ENCODE peak calls at places on chromosomes 2 and 18, in eight cellular contexts. G is mesothelial cell of epicardium, A is A549, P is MCF 10A, K is fibroblast of lung, M is PC-9, O is lower lobe of right lung, H is ovary. Q is an unnamed sample.

GRCh38 chr2:27212626-27213471 is 781 bp upstream of the SLC5A6 start:
- DNase-seq in P (no peak), K (peak; percentile 74), O (no peak), G (no peak), A (peak; percentile 19), M (no peak), H (no peak), Q (no peak)

GRCh38 chr18:54737986-54738385 is 90.3 kb upstream of the RAB27B start:
- DNase-seq in K (peak; percentile 47), M (peak; percentile 65), A (peak; percentile 58), G (no peak), P (peak; percentile 76), H (no peak), O (no peak), Q (no peak)

GRCh38 chr18:32010124-32010745 is 8.4 kb upstream of the RNF125 start:
- DNase-seq in A (no peak), G (no peak), H (no peak), P (no peak), K (no peak), M (no peak), O (no peak), Q (no peak)

GRCh38 chr2:38315707-38316333 is 61.3 kb downstream of the ATL2 start:
- DNase-seq in A (peak; percentile 64), P (peak; percentile 63), M (peak; percentile 55), K (peak; percentile 66), O (no peak), G (no peak), H (no peak), Q (no peak)

GRCh38 chr2:36528761-36529392 is 69.1 kb downstream of the FEZ2 start:
- DNase-seq in H (no peak), M (no peak), G (no peak), P (no peak), A (no peak), O (no peak), K (no peak), Q (no peak)

GRCh38 chr2:219116776-219117646 is 43.6 kb downstream of the NHEJ1 start:
- DNase-seq in P (no peak), A (no peak), H (no peak), G (no peak), O (no peak), M (no peak), K (no peak), Q (no peak)

GRCh38 chr2:201696151-201696659 is 2.2 kb downstream of the MPP4 start:
- DNase-seq in P (peak; percentile 48), O (no peak), G (no peak), M (no peak), K (peak; percentile 80), A (no peak), H (no peak), Q (peak; percentile 53)

GRCh38 chr2:206984206-206984605 is 44.9 kb downstream of the CPO start:
- DNase-seq in O (no peak), P (peak; percentile 56), M (peak; percentile 49), H (no peak), A (no peak), K (peak; percentile 87), G (no peak), Q (no peak)

GRCh38 chr2:20534913-20535801 is 88.3 kb downstream of the RHOB start:
- DNase-seq in M (no peak), A (peak; percentile 20), H (no peak), K (no peak), G (no peak), P (no peak), O (no peak), Q (no peak)

GRCh38 chr2:235494716-235495372 is 1.0 kb downstream of the AGAP1 start:
- DNase-seq in K (peak; percentile 40), A (peak; percentile 50), O (peak; percentile 64), M (peak; percentile 46), H (peak; percentile 65), P (peak; percentile 40), G (peak; percentile 52), Q (no peak)

GRCh38 chr2:119289642-119290041 is 66.0 kb downstream of the STEAP3 start:
- DNase-seq in O (no peak), K (no peak), M (no peak), A (no peak), G (no peak), P (no peak), H (no peak), Q (no peak)

GRCh38 chr2:119289093-119289492 is 65.5 kb downstream of the STEAP3 start:
- DNase-seq in O (no peak), K (peak; percentile 68), A (no peak), H (no peak), M (no peak), P (no peak), G (no peak), Q (no peak)

GRCh38 chr2:119292226-119292625 is 68.6 kb downstream of the STEAP3 start:
- DNase-seq in G (no peak), K (peak; percentile 47), H (no peak), A (no peak), P (no peak), M (no peak), O (no peak), Q (no peak)

GRCh38 chr2:119291588-119292167 is 68.0 kb downstream of the STEAP3 start:
- DNase-seq in K (no peak), H (no peak), P (no peak), O (no peak), A (no peak), M (no peak), G (no peak), Q (no peak)

DNA sequence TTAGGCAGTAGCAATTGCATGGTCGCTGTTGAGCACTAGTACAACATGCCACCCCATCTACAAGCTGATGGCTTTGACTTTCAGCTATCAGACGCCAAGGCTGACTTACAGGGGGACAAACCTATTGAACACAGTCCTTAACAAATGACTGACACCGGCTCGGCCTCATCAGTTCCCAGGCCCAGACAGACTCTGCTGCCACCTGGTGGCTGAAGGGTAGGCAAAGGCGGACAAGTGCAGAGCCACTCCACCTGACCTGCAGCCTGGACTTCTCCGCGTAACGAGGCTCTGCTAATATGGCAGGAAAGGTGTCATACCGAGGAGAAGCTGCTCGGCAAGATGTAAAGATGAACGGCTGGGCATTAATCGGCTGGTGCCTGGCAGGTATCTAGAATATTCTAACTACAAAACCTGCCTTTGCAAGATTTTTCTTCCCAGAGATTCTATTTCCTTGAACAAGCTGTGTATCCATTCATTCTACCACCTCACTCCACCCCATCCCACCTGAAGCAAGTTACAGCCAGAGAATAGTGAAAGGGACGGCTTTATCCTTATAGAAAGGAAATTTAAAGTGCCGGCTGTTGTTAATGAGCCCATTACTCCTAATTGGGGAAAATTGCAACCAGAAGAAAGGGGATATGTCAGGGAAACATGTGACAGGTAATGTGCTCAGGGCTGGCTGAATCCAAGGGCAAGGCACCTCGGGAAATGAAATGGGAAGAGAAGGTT is 67.4 kb downstream of the STEAP3 start:
- DNase-seq in G (peak; percentile 86), A (peak; percentile 73), P (peak; percentile 74), M (peak; percentile 70), H (peak; percentile 78), O (peak; percentile 84), K (peak; percentile 17), Q (no peak)
- TF ChIP-seq CTCF in G (peak; percentile 89), A (peak; percentile 83), P (peak; percentile 64), M (peak; percentile 99), H (peak; percentile 44), O (peak; percentile 84), K (peak; percentile 83), Q (peak; percentile 88)

DNA sequence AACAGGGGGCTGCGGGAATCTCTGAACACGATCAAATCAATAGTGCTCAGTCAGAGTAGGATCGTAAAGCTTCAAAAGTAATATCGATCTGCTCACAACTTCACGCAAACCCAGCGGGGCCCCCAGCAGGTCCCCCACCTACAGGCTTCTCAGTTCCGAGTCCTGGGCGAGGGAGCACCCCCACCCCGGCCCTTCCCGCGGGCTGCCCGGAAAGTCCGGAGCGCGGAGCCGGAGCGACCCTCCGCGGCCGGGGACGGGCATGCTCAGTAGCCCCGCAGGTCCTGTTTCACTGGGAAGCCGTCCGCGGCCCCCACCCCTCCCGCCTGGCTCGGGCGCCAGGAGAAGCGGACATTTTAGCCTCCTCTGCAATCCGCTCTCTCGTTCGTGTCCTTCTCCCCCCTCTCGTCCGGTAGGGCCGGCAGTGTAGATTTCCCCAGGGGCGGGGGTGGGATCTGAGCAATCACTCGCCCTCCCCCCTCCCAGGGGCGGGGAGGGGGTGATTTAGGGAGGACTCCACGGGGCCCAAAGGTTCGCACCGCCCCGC is 3.3 kb upstream of the SPRED2 start:
- DNase-seq in A (peak; percentile 87), H (peak; percentile 94), O (peak; percentile 89), P (peak; percentile 79), G (peak; percentile 91), K (peak; percentile 90), M (peak; percentile 68), Q (no peak)
- TF ChIP-seq CTCF in A (no peak), H (no peak), O (no peak), P (no peak), G (no peak), K (no peak), M (peak; percentile 18), Q (no peak)

GRCh38 chr2:17196380-17196779 is 321.9 kb downstream of the RAD51AP2 start:
- DNase-seq in M (no peak), H (no peak), K (no peak), A (no peak), G (no peak), P (no peak), O (no peak), Q (no peak)
- TF ChIP-seq CTCF in M (no peak), H (no peak), K (no peak), A (no peak), G (no peak), P (no peak), O (no peak), Q (no peak)

DNA sequence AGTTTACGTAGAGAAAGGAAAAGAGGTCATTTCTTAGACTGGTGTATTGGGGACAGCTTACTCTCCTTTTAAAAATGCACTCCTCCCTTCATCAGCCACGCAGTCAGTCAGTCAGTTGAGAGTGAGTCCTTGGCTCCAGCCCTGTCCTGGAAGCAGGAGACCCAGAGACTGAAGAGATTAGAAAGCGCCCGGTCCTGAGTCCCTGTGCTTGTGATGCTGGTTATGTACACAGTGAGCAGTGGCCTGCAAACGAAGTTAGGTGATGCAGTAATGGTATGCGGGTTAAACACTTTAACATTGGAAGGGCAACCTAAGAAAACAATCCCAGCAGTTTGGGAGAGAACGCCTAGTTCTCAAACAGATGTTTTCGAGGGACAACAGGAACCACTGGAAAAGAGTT is 6.3 kb upstream of the ASB1 start:
- DNase-seq in A (no peak), O (no peak), M (no peak), G (no peak), P (no peak), K (no peak), H (no peak), Q (no peak)
- TF ChIP-seq CTCF in A (no peak), O (no peak), M (no peak), G (no peak), P (no peak), K (no peak), H (no peak), Q (no peak)

DNA sequence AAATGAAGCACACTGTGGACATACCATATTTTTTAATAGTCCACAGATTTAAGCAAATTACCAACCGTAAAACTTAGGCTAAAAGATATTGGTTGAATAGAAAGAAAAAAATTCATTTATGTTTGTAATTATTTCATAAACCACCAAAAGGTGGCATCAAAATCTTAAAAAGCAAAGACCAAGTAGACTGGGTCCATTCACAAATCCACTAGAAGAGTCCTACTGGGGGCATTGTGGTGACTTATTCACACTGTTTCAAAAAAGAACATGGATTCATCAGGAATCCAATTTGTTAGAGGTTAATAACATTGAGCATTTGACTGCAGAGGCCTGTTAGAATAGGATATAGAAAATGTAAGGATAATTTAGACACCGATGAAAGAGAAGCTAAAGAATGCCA is 194.9 kb upstream of the KYNU start:
- DNase-seq in K (peak; percentile 65), A (peak; percentile 77), O (no peak), P (peak; percentile 65), G (no peak), H (no peak), M (no peak), Q (no peak)
- TF ChIP-seq CTCF in K (no peak), A (peak; percentile 85), O (peak; percentile 11), P (peak; percentile 54), G (no peak), H (no peak), M (peak; percentile 47), Q (peak; percentile 2)

Q was measured in kidney epithelial cell.